ENCODE peak calls at places on chromosomes 16 and 17, in ten cellular contexts. One of them, this sample, is unnamed.

GRCh38 chr16:64182985-64183384 is 938.9 kb downstream of the CDH11 start:
- DNase-seq in heart left ventricle: no peak
- DNase-seq in AG10803: peak; percentile 10
- DNase-seq in CD4-positive, alpha-beta T cell: no peak
- DNase-seq in NB4: no peak
- DNase-seq in astrocyte: no peak
- DNase-seq in tibial nerve: peak; percentile 32
- DNase-seq in cardiac fibroblast: no peak
- DNase-seq in mesothelial cell of epicardium: no peak
- DNase-seq in HFF-Myc: no peak
- DNase-seq in this sample: peak; percentile 1

GRCh38 chr17:39679521-39680192 is 8.2 kb downstream of the PGAP3 start:
- DNase-seq in CD4-positive, alpha-beta T cell: peak; percentile 30
- DNase-seq in mesothelial cell of epicardium: no peak
- DNase-seq in tibial nerve: no peak
- DNase-seq in heart left ventricle: peak; percentile 52
- DNase-seq in astrocyte: no peak
- DNase-seq in AG10803: no peak
- DNase-seq in NB4: peak; percentile 65
- DNase-seq in cardiac fibroblast: no peak
- DNase-seq in HFF-Myc: no peak
- DNase-seq in this sample: no peak

GRCh38 chr16:71852561-71852960 is 6.8 kb downstream of the ATXN1L start:
- DNase-seq in cardiac fibroblast: no peak
- DNase-seq in tibial nerve: no peak
- DNase-seq in CD4-positive, alpha-beta T cell: no peak
- DNase-seq in NB4: no peak
- DNase-seq in HFF-Myc: no peak
- DNase-seq in heart left ventricle: no peak
- DNase-seq in astrocyte: no peak
- DNase-seq in mesothelial cell of epicardium: no peak
- DNase-seq in AG10803: no peak
- DNase-seq in this sample: no peak

GRCh38 chr16:50245417-50246298 is 20.7 kb upstream of the ADCY7 start:
- DNase-seq in NB4: peak; percentile 75
- DNase-seq in mesothelial cell of epicardium: no peak
- DNase-seq in CD4-positive, alpha-beta T cell: no peak
- DNase-seq in AG10803: peak; percentile 82
- DNase-seq in tibial nerve: no peak
- DNase-seq in heart left ventricle: peak; percentile 54
- DNase-seq in astrocyte: peak; percentile 47
- DNase-seq in cardiac fibroblast: peak; percentile 53
- DNase-seq in HFF-Myc: no peak
- DNase-seq in this sample: peak; percentile 48

GRCh38 chr16:82050506-82050905 is 15.5 kb downstream of the HSD17B2 start:
- DNase-seq in mesothelial cell of epicardium: no peak
- DNase-seq in astrocyte: no peak
- DNase-seq in NB4: no peak
- DNase-seq in HFF-Myc: no peak
- DNase-seq in tibial nerve: no peak
- DNase-seq in AG10803: no peak
- DNase-seq in heart left ventricle: no peak
- DNase-seq in cardiac fibroblast: no peak
- DNase-seq in CD4-positive, alpha-beta T cell: no peak
- DNase-seq in this sample: no peak

GRCh38 chr17:50668025-50668837 is 33.5 kb downstream of the ABCC3 start:
- DNase-seq in mesothelial cell of epicardium: no peak
- DNase-seq in CD4-positive, alpha-beta T cell: no peak
- DNase-seq in astrocyte: peak; percentile 36
- DNase-seq in NB4: no peak
- DNase-seq in cardiac fibroblast: peak; percentile 58
- DNase-seq in heart left ventricle: no peak
- DNase-seq in AG10803: peak; percentile 52
- DNase-seq in tibial nerve: no peak
- DNase-seq in HFF-Myc: no peak
- DNase-seq in this sample: no peak

GRCh38 chr16:89179148-89179484 is 7.6 kb downstream of the CDH15 start:
- DNase-seq in tibial nerve: no peak
- DNase-seq in CD4-positive, alpha-beta T cell: no peak
- DNase-seq in AG10803: no peak
- DNase-seq in cardiac fibroblast: no peak
- DNase-seq in NB4: no peak
- DNase-seq in heart left ventricle: no peak
- DNase-seq in HFF-Myc: no peak
- DNase-seq in mesothelial cell of epicardium: no peak
- DNase-seq in astrocyte: no peak
- DNase-seq in this sample: no peak

GRCh38 chr16:30896890-30897730 is 696 bp downstream of the CTF1 start:
- DNase-seq in cardiac fibroblast: peak; percentile 92
- DNase-seq in CD4-positive, alpha-beta T cell: peak; percentile 66
- DNase-seq in NB4: peak; percentile 68
- DNase-seq in heart left ventricle: peak; percentile 91
- DNase-seq in mesothelial cell of epicardium: peak; percentile 73
- DNase-seq in astrocyte: peak; percentile 77
- DNase-seq in HFF-Myc: peak; percentile 57
- DNase-seq in tibial nerve: peak; percentile 85
- DNase-seq in AG10803: peak; percentile 90
- DNase-seq in this sample: peak; percentile 86

GRCh38 chr17:29566473-29567361 is at the start of gene ABHD15:
- DNase-seq in astrocyte: peak; percentile 54
- DNase-seq in CD4-positive, alpha-beta T cell: peak; percentile 35
- DNase-seq in cardiac fibroblast: peak; percentile 79
- DNase-seq in HFF-Myc: no peak
- DNase-seq in AG10803: peak; percentile 69
- DNase-seq in heart left ventricle: peak; percentile 62
- DNase-seq in NB4: peak; percentile 89
- DNase-seq in tibial nerve: peak; percentile 43
- DNase-seq in mesothelial cell of epicardium: peak; percentile 20
- DNase-seq in this sample: peak; percentile 25

GRCh38 chr17:29568331-29569244 is at the start of gene TP53I13:
- DNase-seq in mesothelial cell of epicardium: peak; percentile 76
- DNase-seq in heart left ventricle: peak; percentile 93
- DNase-seq in NB4: peak; percentile 96
- DNase-seq in cardiac fibroblast: peak; percentile 86
- DNase-seq in CD4-positive, alpha-beta T cell: peak; percentile 85
- DNase-seq in tibial nerve: peak; percentile 80
- DNase-seq in astrocyte: peak; percentile 70
- DNase-seq in HFF-Myc: no peak
- DNase-seq in AG10803: peak; percentile 72
- DNase-seq in this sample: peak; percentile 56

GRCh38 chr17:29563816-29564215 is 3.0 kb downstream of the ABHD15 start:
- DNase-seq in mesothelial cell of epicardium: no peak
- DNase-seq in tibial nerve: no peak
- DNase-seq in NB4: no peak
- DNase-seq in astrocyte: no peak
- DNase-seq in HFF-Myc: no peak
- DNase-seq in cardiac fibroblast: no peak
- DNase-seq in heart left ventricle: no peak
- DNase-seq in CD4-positive, alpha-beta T cell: no peak
- DNase-seq in AG10803: no peak
- DNase-seq in this sample: no peak

GRCh38 chr17:29567362-29568330 is 809 bp upstream of the ABHD15 start:
- DNase-seq in mesothelial cell of epicardium: peak; percentile 30
- DNase-seq in NB4: peak; percentile 90
- DNase-seq in CD4-positive, alpha-beta T cell: peak; percentile 66
- DNase-seq in tibial nerve: peak; percentile 29
- DNase-seq in heart left ventricle: peak; percentile 73
- DNase-seq in astrocyte: no peak
- DNase-seq in AG10803: peak; percentile 46
- DNase-seq in HFF-Myc: no peak
- DNase-seq in cardiac fibroblast: peak; percentile 38
- DNase-seq in this sample: peak; percentile 60

DNA sequence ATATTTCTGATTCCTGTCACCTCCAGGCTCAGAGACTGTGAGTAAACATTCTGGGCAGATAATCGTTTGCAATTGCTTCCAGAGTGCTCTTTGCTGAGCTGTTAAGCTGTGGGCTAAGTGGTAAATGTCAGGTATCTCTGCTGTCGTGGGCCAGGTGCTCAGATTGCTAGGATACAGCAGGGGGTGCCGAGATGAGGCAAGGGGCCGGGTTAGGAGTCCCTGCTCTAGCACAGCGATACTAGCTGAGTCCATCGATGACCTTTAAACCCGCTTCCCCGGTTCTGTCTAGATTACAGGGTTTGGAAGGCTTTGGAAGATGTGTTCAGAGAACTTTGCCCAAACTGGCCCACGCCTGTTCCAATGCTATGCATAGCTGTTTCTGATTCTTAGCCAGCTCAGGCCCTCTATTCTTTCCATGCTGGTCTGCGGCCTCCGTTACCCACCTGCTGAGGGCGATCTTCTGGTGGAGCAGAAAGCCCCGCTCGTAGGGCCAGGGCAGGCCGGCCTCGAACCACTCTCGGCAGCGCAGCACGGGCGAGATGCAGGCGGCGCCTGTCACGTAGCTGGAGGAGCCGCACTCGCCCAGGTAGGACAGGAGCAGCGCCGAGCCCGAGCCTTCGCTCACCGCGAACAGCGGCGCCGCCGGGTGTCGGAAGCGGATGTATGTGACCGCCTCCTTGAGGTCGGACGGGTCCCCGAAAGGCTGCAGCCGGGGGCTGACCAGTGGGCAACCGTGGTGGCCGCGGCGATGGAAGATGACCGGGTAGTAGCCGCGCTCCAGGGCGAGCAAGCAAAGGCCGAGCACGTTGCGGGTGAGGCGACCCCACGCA is 979 bp downstream of the ABHD15 start:
- DNase-seq in heart left ventricle: peak; percentile 46
- DNase-seq in tibial nerve: no peak
- DNase-seq in AG10803: no peak
- DNase-seq in astrocyte: no peak
- DNase-seq in HFF-Myc: no peak
- DNase-seq in NB4: peak; percentile 81
- DNase-seq in mesothelial cell of epicardium: no peak
- DNase-seq in cardiac fibroblast: no peak
- DNase-seq in CD4-positive, alpha-beta T cell: peak; percentile 41
- DNase-seq in this sample: no peak
- TF ChIP-seq CTCF in heart left ventricle: no peak
- TF ChIP-seq CTCF in tibial nerve: no peak
- TF ChIP-seq CTCF in AG10803: no peak
- TF ChIP-seq CTCF in astrocyte: no peak
- TF ChIP-seq CTCF in HFF-Myc: no peak
- TF ChIP-seq CTCF in NB4: peak; percentile 50
- TF ChIP-seq CTCF in mesothelial cell of epicardium: no peak
- TF ChIP-seq CTCF in cardiac fibroblast: no peak
- TF ChIP-seq CTCF in CD4-positive, alpha-beta T cell: peak; percentile 25
- TF ChIP-seq CTCF in this sample: no peak

DNA sequence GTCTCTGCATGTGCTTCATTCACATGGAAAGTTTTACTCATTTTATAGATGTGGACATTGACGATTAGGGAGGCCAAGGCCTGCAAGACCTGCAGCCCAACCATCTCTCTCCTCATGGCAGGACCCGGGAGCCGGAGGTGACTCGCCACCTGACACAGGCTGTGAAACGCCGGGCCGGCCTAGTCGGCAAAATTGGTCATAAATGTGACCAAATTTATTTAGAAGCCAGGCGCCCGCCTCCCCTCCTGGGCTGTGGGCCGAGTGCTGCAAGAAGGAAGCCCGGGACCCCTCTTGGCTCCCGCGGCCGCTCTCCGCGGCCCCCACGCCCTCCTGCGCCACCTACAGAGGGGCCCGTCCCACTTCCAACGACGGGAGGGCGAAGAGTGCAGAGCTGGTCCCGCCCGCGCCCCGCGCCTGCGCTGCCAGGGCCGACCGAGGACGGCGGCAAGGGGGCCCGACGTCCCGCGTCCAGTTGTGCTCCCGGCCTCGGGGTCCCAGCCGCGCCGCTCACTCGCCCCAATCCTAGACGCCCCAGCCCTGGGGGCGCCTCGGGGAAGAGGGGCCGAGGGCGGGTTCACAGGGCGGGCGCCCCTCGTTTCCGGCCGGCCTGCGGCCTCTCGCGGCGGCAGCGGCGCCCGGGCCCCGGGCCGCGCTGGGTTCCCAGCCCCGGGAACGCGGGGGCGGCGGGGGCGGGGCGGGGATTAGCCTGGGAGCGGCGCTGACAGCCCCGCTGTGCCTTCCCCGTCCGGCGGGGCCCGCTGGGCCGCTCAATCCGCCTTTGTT is 47.5 kb downstream of the WNT3 start:
- DNase-seq in tibial nerve: no peak
- DNase-seq in mesothelial cell of epicardium: no peak
- DNase-seq in AG10803: peak; percentile 37
- DNase-seq in astrocyte: no peak
- DNase-seq in NB4: peak; percentile 77
- DNase-seq in CD4-positive, alpha-beta T cell: no peak
- DNase-seq in HFF-Myc: no peak
- DNase-seq in cardiac fibroblast: peak; percentile 46
- DNase-seq in heart left ventricle: peak; percentile 59
- DNase-seq in this sample: peak; percentile 45
- TF ChIP-seq CTCF in tibial nerve: no peak
- TF ChIP-seq CTCF in mesothelial cell of epicardium: no peak
- TF ChIP-seq CTCF in AG10803: no peak
- TF ChIP-seq CTCF in astrocyte: no peak
- TF ChIP-seq CTCF in NB4: no peak
- TF ChIP-seq CTCF in CD4-positive, alpha-beta T cell: no peak
- TF ChIP-seq CTCF in HFF-Myc: no peak
- TF ChIP-seq CTCF in cardiac fibroblast: no peak
- TF ChIP-seq CTCF in heart left ventricle: no peak
- TF ChIP-seq CTCF in this sample: peak; percentile 44

DNA sequence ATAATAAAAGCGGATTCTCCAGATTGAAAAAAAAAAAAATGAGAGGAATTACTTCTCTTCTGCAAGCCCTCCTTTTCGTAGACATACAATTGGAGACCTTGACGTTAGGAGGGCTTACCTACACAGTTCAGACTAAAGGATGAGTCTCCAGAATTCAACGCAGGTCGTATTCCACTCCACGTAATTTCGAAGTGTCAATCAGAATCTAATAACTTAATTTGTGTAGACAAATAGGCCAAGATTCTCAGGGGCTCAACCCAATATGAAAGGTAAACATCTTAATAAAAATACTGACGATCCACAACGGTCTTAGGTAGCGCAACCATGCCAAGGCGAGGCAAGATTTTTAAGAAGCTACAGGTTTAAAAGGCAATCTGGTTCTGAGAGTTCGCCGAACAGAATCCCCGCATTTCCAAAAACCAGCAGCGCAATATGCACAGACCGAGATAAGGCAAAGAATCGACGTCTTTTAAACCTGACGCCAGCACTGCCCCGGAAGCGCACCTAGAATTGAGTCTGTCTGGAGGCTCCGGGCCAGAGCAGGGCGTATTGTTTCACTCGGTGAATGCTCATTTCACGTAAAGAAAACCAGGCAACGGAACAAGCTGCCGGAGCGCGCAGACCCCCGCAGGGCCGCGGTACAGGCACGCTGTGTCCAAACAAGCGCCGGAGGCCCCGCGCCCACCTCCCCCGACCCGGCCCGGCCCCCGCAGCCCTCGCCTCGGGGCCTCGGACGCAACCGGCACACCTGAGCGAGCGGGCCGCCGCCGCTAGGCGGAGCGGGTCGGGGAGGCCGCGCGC is 623 bp downstream of the MBTPS1 start:
- DNase-seq in heart left ventricle: no peak
- DNase-seq in HFF-Myc: no peak
- DNase-seq in cardiac fibroblast: peak; percentile 58
- DNase-seq in NB4: peak; percentile 70
- DNase-seq in CD4-positive, alpha-beta T cell: peak; percentile 39
- DNase-seq in astrocyte: peak; percentile 37
- DNase-seq in AG10803: peak; percentile 31
- DNase-seq in tibial nerve: no peak
- DNase-seq in mesothelial cell of epicardium: no peak
- DNase-seq in this sample: peak; percentile 3
- TF ChIP-seq CTCF in heart left ventricle: peak; percentile 37
- TF ChIP-seq CTCF in HFF-Myc: no peak
- TF ChIP-seq CTCF in cardiac fibroblast: no peak
- TF ChIP-seq CTCF in NB4: no peak
- TF ChIP-seq CTCF in CD4-positive, alpha-beta T cell: no peak
- TF ChIP-seq CTCF in astrocyte: no peak
- TF ChIP-seq CTCF in AG10803: no peak
- TF ChIP-seq CTCF in tibial nerve: no peak
- TF ChIP-seq CTCF in mesothelial cell of epicardium: no peak
- TF ChIP-seq CTCF in this sample: peak; percentile 72

DNA sequence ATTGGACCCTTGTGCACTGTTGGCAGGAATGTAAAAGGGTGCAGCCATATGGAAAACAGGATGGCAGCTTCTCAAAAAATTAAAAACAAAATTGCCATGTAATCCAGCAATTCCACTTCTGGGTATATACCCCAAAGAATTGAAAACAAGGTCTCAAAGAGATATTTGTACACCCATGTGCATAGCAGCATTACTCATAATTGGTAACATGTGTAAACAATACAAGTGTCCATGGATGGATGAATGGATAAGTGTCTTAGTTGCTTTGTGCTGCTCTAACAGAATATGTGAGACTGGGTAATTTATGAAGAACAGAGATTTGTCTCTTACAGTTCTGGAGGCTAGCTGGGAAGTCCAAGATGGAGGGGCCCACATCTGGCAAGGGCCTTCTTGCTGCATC is 3.8 kb upstream of the RUNDC3A start:
- DNase-seq in tibial nerve: no peak
- DNase-seq in mesothelial cell of epicardium: no peak
- DNase-seq in CD4-positive, alpha-beta T cell: no peak
- DNase-seq in NB4: no peak
- DNase-seq in cardiac fibroblast: no peak
- DNase-seq in HFF-Myc: no peak
- DNase-seq in AG10803: peak; percentile 25
- DNase-seq in astrocyte: no peak
- DNase-seq in heart left ventricle: no peak
- DNase-seq in this sample: no peak
- TF ChIP-seq CTCF in tibial nerve: no peak
- TF ChIP-seq CTCF in mesothelial cell of epicardium: no peak
- TF ChIP-seq CTCF in CD4-positive, alpha-beta T cell: no peak
- TF ChIP-seq CTCF in NB4: no peak
- TF ChIP-seq CTCF in cardiac fibroblast: no peak
- TF ChIP-seq CTCF in HFF-Myc: no peak
- TF ChIP-seq CTCF in AG10803: no peak
- TF ChIP-seq CTCF in astrocyte: no peak
- TF ChIP-seq CTCF in heart left ventricle: no peak
- TF ChIP-seq CTCF in this sample: no peak

This sample was measured in HFFc6.